ENCODE peak calls at places on chromosomes 16 and 17, in four cellular contexts. H, N, R and G are unnamed samples.

GRCh38 chr16:58306327-58306726 is 11.5 kb upstream of the PRSS54 start:
- DNase-seq in H (no peak), R (no peak), N (peak; percentile 48), G (no peak)

GRCh38 chr16:23055481-23055880 is 93.8 kb downstream of the USP31 start:
- DNase-seq in N (no peak), H (no peak), R (no peak), G (no peak)

GRCh38 chr17:69884361-69884760 is 190.7 kb upstream of the KCNJ16 start:
- DNase-seq in R (no peak), N (no peak), H (no peak), G (no peak)

GRCh38 chr16:77468831-77469230 is 34.0 kb upstream of the ADAMTS18 start:
- DNase-seq in H (no peak), R (no peak), N (no peak), G (no peak)

GRCh38 chr16:58451945-58452401 is 48.0 kb upstream of the NDRG4 start:
- DNase-seq in N (no peak), R (no peak), H (no peak), G (no peak)

GRCh38 chr17:14211778-14212177 is 24.9 kb downstream of the CDRT15 start:
- DNase-seq in R (peak; percentile 37), H (no peak), N (peak; percentile 54), G (peak; percentile 17)

GRCh38 chr17:41580651-41581365 is 5.9 kb downstream of the KRT14 start:
- DNase-seq in H (no peak), N (no peak), R (no peak), G (no peak)

GRCh38 chr16:23452572-23453337 is at the start of gene COG7:
- DNase-seq in N (peak; percentile 93), R (peak; percentile 92), H (peak; percentile 75), G (peak; percentile 92)

GRCh38 chr16:54366005-54366634 is 79.5 kb upstream of the IRX3 start:
- DNase-seq in H (no peak), N (no peak), R (no peak), G (no peak)

GRCh38 chr17:61397086-61397842 is 2.4 kb upstream of the TBX2 start:
- DNase-seq in H (no peak), R (no peak), N (peak; percentile 67), G (peak; percentile 74)

GRCh38 chr16:53632526-53632925 is 71.1 kb downstream of the RPGRIP1L start:
- DNase-seq in R (no peak), H (no peak), N (no peak), G (no peak)

GRCh38 chr16:10941127-10941933 is 938 bp downstream of the DEXI start:
- DNase-seq in N (peak; percentile 55), R (no peak), H (no peak), G (peak; percentile 63)

GRCh38 chr17:48333034-48333491 is 97.0 kb downstream of the SKAP1 start:
- DNase-seq in R (no peak), H (no peak), N (no peak), G (no peak)

GRCh38 chr17:16875662-16876061 is 96.3 kb downstream of the TNFRSF13B start:
- DNase-seq in R (no peak), N (no peak), H (no peak), G (no peak)

GRCh38 chr16:49055824-49056545 is 225.7 kb downstream of the CBLN1 start:
- DNase-seq in H (no peak), R (no peak), N (peak; percentile 58), G (no peak)

GRCh38 chr16:89171216-89172170 is at the start of gene CDH15:
- DNase-seq in N (peak; percentile 98), H (peak; percentile 95), R (peak; percentile 94), G (peak; percentile 92)

GRCh38 chr16:57462209-57462977 is at the start of gene POLR2C:
- DNase-seq in H (peak; percentile 71), N (peak; percentile 91), R (peak; percentile 90), G (peak; percentile 96)